ENCODE peak calls at places on chromosomes 12 and 14, in four cellular contexts. V, H, G and L are unnamed samples.

GRCh38 chr14:72701610-72702009 is 192.3 kb downstream of the DPF3 start:
- DNase-seq in G (peak), V (no peak), H (no peak), L (no peak)

GRCh38 chr12:129966086-129966640 is 62.3 kb upstream of the TMEM132D start:
- DNase-seq in G (no peak), H (no peak), V (no peak), L (no peak)

GRCh38 chr12:674272-674781 is 11.1 kb upstream of the NINJ2 start:
- DNase-seq in G (no peak), V (no peak), H (no peak), L (no peak)

GRCh38 chr12:101619868-101620761 is 25.3 kb downstream of the MYBPC1 start:
- DNase-seq in V (no peak), G (no peak), H (no peak), L (no peak)

GRCh38 chr12:122871851-122872785 is 23.8 kb downstream of the VPS37B start:
- DNase-seq in G (no peak), H (no peak), V (no peak), L (peak)

GRCh38 chr14:54653764-54654469 is 87.0 kb downstream of the SAMD4A start:
- DNase-seq in H (no peak), V (no peak), G (peak), L (no peak)

GRCh38 chr14:53715390-53715730 is 241.3 kb downstream of the BMP4 start:
- DNase-seq in H (no peak), V (no peak), G (peak), L (no peak)

GRCh38 chr12:28507055-28507454 is 316.8 kb downstream of the CCDC91 start:
- DNase-seq in V (no peak), G (peak), H (no peak), L (no peak)

GRCh38 chr14:32047791-32048190 is 29.3 kb upstream of the ARHGAP5 start:
- DNase-seq in V (no peak), H (no peak), G (peak), L (no peak)

GRCh38 chr12:897386-897785 is 52.1 kb downstream of the RAD52 start:
- DNase-seq in V (no peak), G (no peak), H (no peak), L (no peak)

GRCh38 chr14:52706286-52706685 is 714 bp upstream of the PSMC6 start:
- DNase-seq in V (no peak), G (no peak), H (no peak), L (no peak)

GRCh38 chr12:110741795-110742717 is 635 bp downstream of the PPP1CC start:
- DNase-seq in G (no peak), V (no peak), H (peak), L (no peak)

GRCh38 chr12:127230843-127231260 is 1036.1 kb upstream of the TMEM132C start:
- DNase-seq in V (no peak), H (no peak), G (peak), L (no peak)

GRCh38 chr14:95838862-95839261 is 37.8 kb upstream of the TUNAR start:
- DNase-seq in H (no peak), V (no peak), G (no peak), L (no peak)

GRCh38 chr14:32513571-32514009 is 184.5 kb downstream of the AKAP6 start:
- DNase-seq in V (no peak), H (no peak), G (no peak), L (no peak)

GRCh38 chr12:73374360-73374759 is 1102.2 kb downstream of the TRHDE start:
- DNase-seq in H (no peak), G (no peak), V (no peak), L (no peak)

GRCh38 chr12:5442251-5443006 is 10.5 kb downstream of the NTF3 start:
- DNase-seq in H (peak), G (peak), V (no peak), L (peak)

GRCh38 chr12:6355491-6356373 is 13.9 kb upstream of the TNFRSF1A start:
- DNase-seq in V (no peak), G (no peak), H (no peak), L (no peak)

GRCh38 chr12:12705833-12706520 is 10.0 kb upstream of the GPR19 start:
- DNase-seq in V (no peak), H (no peak), G (no peak), L (no peak)

GRCh38 chr14:104458845-104459244 is 120.7 kb upstream of the C14orf180 start:
- DNase-seq in H (no peak), V (no peak), G (no peak), L (no peak)

GRCh38 chr14:42884100-42884499 is 1277.4 kb downstream of the LRFN5 start:
- DNase-seq in H (no peak), G (peak), V (no peak), L (no peak)

GRCh38 chr12:122944588-122944987 is 21.7 kb downstream of the ABCB9 start:
- DNase-seq in V (no peak), H (no peak), G (no peak), L (peak)

GRCh38 chr14:50813544-50813863 is 17.5 kb downstream of the NIN start:
- DNase-seq in G (no peak), V (no peak), H (no peak), L (no peak)

GRCh38 chr12:8559676-8560075 is 19.0 kb upstream of the CLEC4E start:
- DNase-seq in H (no peak), G (no peak), V (no peak), L (no peak)

GRCh38 chr12:92064420-92064819 is 81.2 kb downstream of the BTG1 start:
- DNase-seq in H (no peak), V (no peak), G (no peak), L (no peak)

GRCh38 chr14:50785506-50786063 is 45.4 kb downstream of the NIN start:
- DNase-seq in V (no peak), G (no peak), H (no peak), L (no peak)

GRCh38 chr12:25960176-25960575 is 1.7 kb downstream of the RASSF8 start:
- DNase-seq in G (no peak), H (peak), V (no peak), L (no peak)

GRCh38 chr12:66916189-66916588 is 237.3 kb upstream of the GRIP1 start:
- DNase-seq in G (no peak), V (no peak), H (no peak), L (no peak)

GRCh38 chr12:51863363-51863920 is 14.9 kb upstream of the FIGNL2 start:
- DNase-seq in H (no peak), G (no peak), V (no peak), L (no peak)

GRCh38 chr12:51374346-51374745 is 16.9 kb downstream of the GALNT6 start:
- DNase-seq in V (no peak), H (no peak), G (no peak), L (no peak)